ENCODE peak calls at places on chromosomes 5 and 9, in nine cellular contexts. H is pancreas; L is effector memory CD8-positive, alpha-beta T cell; M is activated CD8-positive, alpha-beta T cell treated with anti-CD3 and anti-CD28 coated beads for 36 hours; I is WTC11; T is naive thymus-derived CD4-positive, alpha-beta T cell; E is HepG2; X is CD4-positive, alpha-beta T cell; Q is aorta. V is an unnamed sample.

GRCh38 chr5:40634593-40634992 is 45.1 kb upstream of the PTGER4 start:
- ATAC-seq in H (no peak), X (no peak), I (no peak), L (no peak), T (no peak), E (no peak), M (no peak), Q (no peak), V (no peak)

GRCh38 chr5:40240111-40240510 is 439.6 kb upstream of the PTGER4 start:
- ATAC-seq in Q (no peak), L (no peak), M (peak; percentile 67), E (no peak), X (no peak), I (no peak), H (no peak), T (no peak), V (no peak)

GRCh38 chr9:21580636-21581353 is 98.7 kb upstream of the IFNE start:
- ATAC-seq in M (no peak), H (no peak), T (no peak), E (no peak), L (no peak), Q (no peak), I (no peak), X (no peak), V (peak; percentile 48)

GRCh38 chr9:130263601-130264413 is 1.8 kb upstream of the HMCN2 start:
- ATAC-seq in I (no peak), T (no peak), E (peak; percentile 27), X (no peak), M (no peak), H (no peak), L (no peak), Q (no peak), V (peak; percentile 45)

GRCh38 chr5:123283031-123283430 is 140.2 kb downstream of the CEP120 start:
- ATAC-seq in X (no peak), M (no peak), Q (no peak), E (no peak), L (no peak), I (no peak), T (no peak), H (no peak), V (peak; percentile 36)

GRCh38 chr9:23651051-23651450 is 175.0 kb downstream of the ELAVL2 start:
- ATAC-seq in Q (no peak), I (no peak), X (no peak), M (no peak), L (no peak), H (no peak), T (no peak), E (no peak), V (no peak)

GRCh38 chr5:36755340-36755739 is 121.2 kb upstream of the NIPBL start:
- ATAC-seq in H (no peak), I (no peak), X (no peak), T (no peak), E (no peak), L (no peak), M (no peak), Q (no peak), V (no peak)

GRCh38 chr5:11143456-11144267 is 382.6 kb upstream of the DAP start:
- ATAC-seq in L (no peak), M (peak; percentile 86), E (no peak), H (no peak), Q (no peak), X (no peak), T (no peak), I (no peak), V (no peak)

GRCh38 chr9:75967556-75967955 is 77.1 kb downstream of the PCSK5 start:
- ATAC-seq in E (no peak), Q (no peak), L (no peak), I (no peak), T (no peak), H (no peak), M (no peak), X (no peak), V (peak; percentile 64)

GRCh38 chr5:167049043-167049663 is 1242.3 kb upstream of the WWC1 start:
- ATAC-seq in Q (no peak), H (peak; percentile 92), M (peak; percentile 39), T (no peak), I (peak; percentile 60), L (no peak), E (peak; percentile 83), X (no peak), V (peak; percentile 77)

GRCh38 chr5:65970481-65971367 is 44.3 kb downstream of the ERBIN start:
- ATAC-seq in E (no peak), I (no peak), T (no peak), Q (no peak), M (peak; percentile 35), L (no peak), X (no peak), H (no peak), V (no peak)

GRCh38 chr9:79780559-79780958 is 208.8 kb downstream of the TLE4 start:
- ATAC-seq in Q (no peak), I (no peak), L (no peak), T (no peak), E (peak; percentile 43), M (no peak), X (no peak), H (no peak), V (no peak)

GRCh38 chr5:170315154-170315553 is 17.6 kb upstream of the LCP2 start:
- ATAC-seq in X (no peak), H (peak; percentile 66), M (no peak), L (no peak), I (no peak), T (no peak), E (no peak), Q (peak; percentile 90), V (no peak)

GRCh38 chr5:159017787-159018186 is 81.9 kb downstream of the EBF1 start:
- ATAC-seq in E (no peak), X (no peak), H (peak; percentile 71), Q (peak; percentile 63), I (peak; percentile 98), T (peak; percentile 64), M (no peak), L (no peak), V (no peak)

GRCh38 chr9:13598738-13599137 is 319.2 kb upstream of the MPDZ start:
- ATAC-seq in Q (no peak), L (no peak), T (no peak), X (no peak), I (no peak), H (no peak), E (no peak), M (no peak), V (no peak)

GRCh38 chr9:121445986-121446385 is 53.7 kb downstream of the GGTA1 start:
- ATAC-seq in L (no peak), M (peak; percentile 77), I (peak; percentile 71), E (no peak), H (no peak), Q (no peak), X (no peak), T (no peak), V (peak; percentile 56)

GRCh38 chr9:121577201-121577600 is 74.2 kb upstream of the DAB2IP start:
- ATAC-seq in I (no peak), E (no peak), T (no peak), X (no peak), H (no peak), Q (no peak), L (no peak), M (no peak), V (peak; percentile 6)

GRCh38 chr9:93471135-93471534 is 17.8 kb upstream of the FAM120AOS start:
- ATAC-seq in T (no peak), I (no peak), H (no peak), M (no peak), E (no peak), L (no peak), Q (no peak), X (no peak), V (no peak)

GRCh38 chr5:169195601-169196000 is 105.3 kb downstream of the SLIT3 start:
- ATAC-seq in E (no peak), M (no peak), L (no peak), T (no peak), H (no peak), I (no peak), Q (no peak), X (no peak), V (no peak)

GRCh38 chr5:14295610-14296009 is 152.5 kb downstream of the TRIO start:
- ATAC-seq in X (no peak), E (no peak), L (no peak), T (no peak), Q (no peak), I (no peak), M (no peak), H (no peak), V (no peak)

GRCh38 chr9:94743035-94743954 is 16.8 kb downstream of the AOPEP start:
- ATAC-seq in T (no peak), I (no peak), M (no peak), Q (peak; percentile 33), X (no peak), H (peak; percentile 68), L (no peak), E (no peak), V (no peak)

GRCh38 chr5:37954561-37954960 is 114.7 kb upstream of the GDNF start:
- ATAC-seq in T (no peak), Q (no peak), E (no peak), M (no peak), L (no peak), I (no peak), H (no peak), X (no peak), V (no peak)

GRCh38 chr5:116900793-116901192 is 326.2 kb upstream of the SEMA6A start:
- ATAC-seq in H (no peak), T (no peak), Q (no peak), I (no peak), L (no peak), X (no peak), E (no peak), M (no peak), V (no peak)

GRCh38 chr5:137282216-137282615 is 216.9 kb downstream of the SPOCK1 start:
- ATAC-seq in I (no peak), L (no peak), M (no peak), Q (no peak), X (no peak), H (peak; percentile 34), E (no peak), T (no peak), V (no peak)

GRCh38 chr5:64883912-64884311 is 115.2 kb downstream of the CWC27 start:
- ATAC-seq in I (no peak), Q (no peak), H (no peak), L (no peak), M (no peak), T (no peak), X (no peak), E (no peak), V (peak; percentile 52)

GRCh38 chr5:102975457-102976182 is 144.3 kb downstream of the GIN1 start:
- ATAC-seq in M (no peak), E (no peak), Q (no peak), L (no peak), T (no peak), I (no peak), H (no peak), X (no peak), V (no peak)

GRCh38 chr5:126479810-126480209 is 56.6 kb downstream of the GRAMD2B start:
- ATAC-seq in M (no peak), T (no peak), X (no peak), Q (no peak), I (no peak), H (no peak), L (no peak), E (no peak), V (no peak)

GRCh38 chr9:94826644-94827410 is 100.3 kb downstream of the AOPEP start:
- ATAC-seq in E (peak; percentile 72), X (no peak), L (peak; percentile 62), Q (no peak), I (no peak), M (no peak), T (no peak), H (peak; percentile 69), V (no peak)

GRCh38 chr5:147763791-147764525 is 18.6 kb downstream of the JAKMIP2 start:
- ATAC-seq in L (no peak), M (no peak), H (no peak), I (no peak), Q (no peak), T (no peak), X (no peak), E (no peak), V (no peak)

GRCh38 chr9:12930906-12931305 is 156.1 kb downstream of the LURAP1L start:
- ATAC-seq in T (no peak), I (no peak), H (no peak), E (no peak), L (no peak), X (no peak), Q (no peak), M (no peak), V (no peak)

GRCh38 chr9:134252084-134252830 is 74.0 kb upstream of the RXRA start:
- ATAC-seq in H (peak; percentile 11), X (no peak), E (no peak), M (no peak), T (no peak), Q (no peak), L (no peak), I (no peak), V (no peak)

V was measured in esophagus mucosa.